ENCODE peak calls at places on chromosomes 2 and 18, in ten cellular contexts. E is activated naive CD8-positive, alpha-beta T cell treated with anti-CD3 and anti-CD28 coated beads, Interleukin-2, amount 10 ng/mL, durations not matched to agents 7 days and 5 days; I is EL; N is NCI-H524; Z is mesenchymal stem cell; K is anterior cingulate cortex; R is NCI-H2029; H is CD8-positive, alpha-beta memory T cell; L is NCI-H446 treated with DMSO at 0.1 percent for 48 hours; D is astrocyte of the hippocampus. P is an unnamed sample.

GRCh38 chr2:218569661-218570500 is 1.2 kb downstream of the CNOT9 start:
- DNase-seq in D (peak), N (no peak), L (no peak), Z (peak), R (no peak), H (no peak), E (no peak), K (no peak), I (peak), P (peak)

GRCh38 chr2:231359484-231359883 is 36.0 kb upstream of the B3GNT7 start:
- DNase-seq in K (no peak), N (no peak), D (no peak), H (no peak), R (no peak), E (no peak), Z (no peak), I (no peak), L (no peak), P (no peak)

GRCh38 chr2:104702451-104702850 is 151.5 kb upstream of the POU3F3 start:
- DNase-seq in N (peak), I (no peak), R (no peak), E (no peak), H (no peak), L (no peak), D (peak), K (no peak), Z (no peak), P (no peak)

GRCh38 chr2:141611-142010 is 95.3 kb upstream of the FAM110C start:
- DNase-seq in L (no peak), K (no peak), N (no peak), E (no peak), R (no peak), I (no peak), Z (no peak), D (no peak), H (no peak), P (no peak)

GRCh38 chr2:177983183-177983788 is 89.3 kb downstream of the PDE11A start:
- DNase-seq in E (no peak), K (no peak), D (peak), N (peak), Z (peak), R (peak), I (peak), L (peak), H (no peak), P (peak)

GRCh38 chr2:69601179-69601612 is 42.3 kb downstream of the AAK1 start:
- DNase-seq in Z (peak), I (peak), E (no peak), K (no peak), L (no peak), R (no peak), H (no peak), N (no peak), D (peak), P (no peak)

GRCh38 chr18:54777989-54778388 is 50.3 kb upstream of the RAB27B start:
- DNase-seq in L (no peak), R (no peak), K (no peak), Z (no peak), D (no peak), E (no peak), N (no peak), H (no peak), I (no peak), P (no peak)

GRCh38 chr2:128319773-128320608 is 1.3 kb upstream of the HS6ST1 start:
- DNase-seq in Z (no peak), D (peak), I (no peak), H (no peak), K (no peak), E (peak), R (no peak), N (no peak), L (no peak), P (peak)

GRCh38 chr2:180002198-180002597 is 4.9 kb downstream of the CWC22 start:
- DNase-seq in H (no peak), I (no peak), R (no peak), Z (no peak), N (no peak), E (no peak), K (no peak), D (no peak), L (no peak), P (no peak)

GRCh38 chr2:60560734-60561649 is 7.5 kb upstream of the BCL11A start:
- DNase-seq in E (no peak), I (no peak), L (no peak), Z (peak), D (peak), R (no peak), K (no peak), H (no peak), N (peak), P (peak)

GRCh38 chr2:69190743-69191425 is 177.9 kb downstream of the ANTXR1 start:
- DNase-seq in H (no peak), K (no peak), E (no peak), Z (no peak), I (no peak), D (no peak), L (no peak), R (no peak), N (no peak), P (no peak)

GRCh38 chr2:13137679-13138078 is 420.9 kb downstream of the TRIB2 start:
- DNase-seq in E (no peak), R (no peak), Z (no peak), I (no peak), L (no peak), N (no peak), K (no peak), D (no peak), H (no peak), P (no peak)

GRCh38 chr18:1047406-1047805 is 142.7 kb downstream of the ADCYAP1 start:
- DNase-seq in D (peak), R (no peak), L (no peak), Z (peak), E (no peak), K (no peak), N (no peak), H (no peak), I (peak), P (no peak)

GRCh38 chr2:240933048-240933965 is 27.2 kb downstream of the CROCC2 start:
- DNase-seq in R (no peak), E (peak), L (no peak), Z (no peak), N (no peak), K (no peak), I (no peak), H (no peak), D (no peak), P (no peak)

GRCh38 chr2:88897718-88898117 is 206.2 kb downstream of the RPIA start:
- DNase-seq in I (no peak), Z (no peak), E (no peak), R (no peak), D (no peak), L (no peak), H (no peak), K (no peak), N (no peak), P (peak)

GRCh38 chr2:44560961-44561360 is 199.2 kb downstream of the CAMKMT start:
- DNase-seq in D (peak), R (no peak), H (no peak), N (no peak), L (no peak), I (no peak), K (no peak), E (no peak), Z (no peak), P (no peak)

GRCh38 chr2:96507957-96508520 is 2.9 kb upstream of the NEURL3 start:
- DNase-seq in E (peak), R (peak), N (peak), Z (peak), L (no peak), H (peak), D (peak), I (peak), K (peak), P (peak)

GRCh38 chr2:118148133-118148532 is 59.9 kb downstream of the INSIG2 start:
- DNase-seq in E (no peak), H (no peak), R (no peak), I (no peak), N (no peak), Z (no peak), D (no peak), K (no peak), L (peak), P (no peak)

GRCh38 chr2:37560863-37561614 is 110.4 kb downstream of the CDC42EP3 start:
- DNase-seq in R (no peak), N (no peak), D (no peak), H (no peak), E (no peak), Z (no peak), L (peak), I (no peak), K (no peak), P (no peak)

GRCh38 chr18:61609131-61609530 is 275.9 kb downstream of the CDH20 start:
- DNase-seq in N (no peak), K (no peak), R (no peak), L (no peak), H (no peak), E (no peak), D (no peak), Z (no peak), I (no peak), P (no peak)

GRCh38 chr2:42456126-42456839 is 37.5 kb downstream of the KCNG3 start:
- DNase-seq in I (no peak), L (no peak), N (no peak), E (no peak), R (no peak), Z (no peak), K (no peak), D (no peak), H (no peak), P (no peak)

GRCh38 chr2:72112421-72112820 is 35.2 kb downstream of the CYP26B1 start:
- DNase-seq in K (no peak), Z (no peak), E (no peak), N (no peak), I (peak), R (no peak), D (peak), H (no peak), L (no peak), P (no peak)

GRCh38 chr2:174561283-174562275 is 36.0 kb downstream of the WIPF1 start:
- DNase-seq in D (peak), K (peak), Z (no peak), R (peak), I (no peak), E (no peak), N (peak), L (peak), H (no peak), P (no peak)

GRCh38 chr2:188725981-188726380 is 248.2 kb upstream of the COL3A1 start:
- DNase-seq in Z (peak), N (no peak), E (no peak), I (peak), D (peak), H (no peak), L (no peak), R (no peak), K (no peak), P (peak)

GRCh38 chr2:69789762-69790600 is 39.5 kb upstream of the GMCL1 start:
- DNase-seq in D (peak), R (no peak), L (no peak), Z (peak), N (no peak), E (no peak), K (no peak), I (peak), H (no peak), P (peak)

GRCh38 chr2:73939419-73939818 is 12.7 kb downstream of the DGUOK start:
- DNase-seq in I (peak), N (peak), H (no peak), R (no peak), E (no peak), K (no peak), Z (peak), L (no peak), D (peak), P (peak)

GRCh38 chr2:241217320-241218031 is 29.0 kb downstream of the ANO7 start:
- DNase-seq in D (peak), N (peak), L (no peak), K (peak), R (peak), Z (peak), E (peak), H (peak), I (peak), P (peak)

GRCh38 chr2:5959836-5960820 is 267.9 kb downstream of the SOX11 start:
- DNase-seq in N (peak), R (peak), D (no peak), Z (no peak), K (no peak), I (no peak), L (no peak), E (no peak), H (no peak), P (peak)

GRCh38 chr2:207777124-207777523 is 7.4 kb upstream of the FZD5 start:
- DNase-seq in K (no peak), L (peak), N (peak), H (no peak), R (no peak), I (no peak), D (no peak), Z (no peak), E (no peak), P (no peak)

GRCh38 chr2:102603904-102604303 is 15.4 kb upstream of the SLC9A2 start:
- DNase-seq in K (no peak), L (no peak), Z (no peak), E (no peak), D (no peak), I (no peak), R (no peak), N (no peak), H (no peak), P (no peak)

GRCh38 chr2:77443076-77443475 is 79.1 kb downstream of the LRRTM4 start:
- DNase-seq in H (no peak), K (no peak), D (peak), E (no peak), Z (no peak), R (no peak), L (no peak), I (no peak), N (no peak), P (peak)

GRCh38 chr18:25019086-25019860 is 332.7 kb downstream of the ZNF521 start:
- DNase-seq in L (no peak), H (no peak), D (peak), Z (peak), K (no peak), I (no peak), R (no peak), N (no peak), E (no peak), P (no peak)

GRCh38 chr2:47658646-47659320 is 124.2 kb upstream of the MSH6 start:
- DNase-seq in N (no peak), H (no peak), E (no peak), K (no peak), D (no peak), I (no peak), Z (no peak), L (no peak), R (no peak), P (no peak)

GRCh38 chr2:167964650-167965404 is 282.6 kb downstream of the STK39 start:
- DNase-seq in R (no peak), N (peak), D (no peak), L (no peak), E (no peak), H (no peak), Z (peak), K (no peak), I (no peak), P (peak)

GRCh38 chr18:73826098-73826497 is 321.5 kb downstream of the FBXO15 start:
- DNase-seq in I (no peak), L (no peak), R (no peak), N (no peak), D (no peak), H (no peak), Z (no peak), K (no peak), E (no peak), P (no peak)

GRCh38 chr18:79939096-79939495 is 12.4 kb downstream of the SLC66A2 start:
- DNase-seq in H (no peak), L (no peak), D (no peak), N (no peak), K (no peak), R (no peak), Z (no peak), I (no peak), E (no peak), P (no peak)

P was measured in A673.